ENCODE peak calls at places on chromosome 4, in four cellular contexts. Q is OCI-LY7, N is brain microvascular endothelial cell, A is keratinocyte. D is an unnamed sample.

GRCh38 chr4:94976371-94977011 is 218.7 kb downstream of the BMPR1B start:
- DNase-seq in Q (no peak), N (peak; percentile 93), A (no peak), D (no peak)

GRCh38 chr4:75895744-75896314 is 6.4 kb downstream of the PPEF2 start:
- DNase-seq in Q (peak; percentile 51), N (no peak), A (no peak), D (no peak)

GRCh38 chr4:1126506-1126905 is 13.1 kb upstream of the RNF212 start:
- DNase-seq in Q (no peak), N (no peak), A (no peak), D (no peak)

GRCh38 chr4:16942491-16942890 is 44.0 kb upstream of the LDB2 start:
- DNase-seq in Q (no peak), N (no peak), A (no peak), D (no peak)

GRCh38 chr4:1945492-1945891 is 63.3 kb downstream of the NELFA start:
- DNase-seq in Q (no peak), N (no peak), A (no peak), D (no peak)

GRCh38 chr4:46081674-46082073 is 42.2 kb downstream of the GABRG1 start:
- DNase-seq in Q (no peak), N (no peak), A (no peak), D (no peak)

GRCh38 chr4:2272026-2272827 is 10.3 kb upstream of the MXD4 start:
- DNase-seq in Q (no peak), N (no peak), A (no peak), D (no peak)

GRCh38 chr4:127586922-127587571 is 45.7 kb upstream of the INTU start:
- DNase-seq in Q (peak; percentile 22), N (peak; percentile 56), A (no peak), D (no peak)

GRCh38 chr4:6909970-6910339 is 329 bp downstream of the TBC1D14 start:
- DNase-seq in Q (no peak), N (no peak), A (no peak), D (no peak)
- H3K4me3 ChIP-seq in Q (peak overlapping the region; percentile 73), N (peak overlapping the region; percentile 75), A (peak overlapping the region; percentile 58), D (peak overlapping the region; percentile 91)

GRCh38 chr4:177367336-177367735 is 57.7 kb downstream of the NEIL3 start:
- DNase-seq in Q (peak; percentile 5), N (peak; percentile 24), A (no peak), D (no peak)
- TF ChIP-seq CTCF in Q (peak; percentile 26), N (peak; percentile 61), A (peak; percentile 61), D (no peak)

DNA sequence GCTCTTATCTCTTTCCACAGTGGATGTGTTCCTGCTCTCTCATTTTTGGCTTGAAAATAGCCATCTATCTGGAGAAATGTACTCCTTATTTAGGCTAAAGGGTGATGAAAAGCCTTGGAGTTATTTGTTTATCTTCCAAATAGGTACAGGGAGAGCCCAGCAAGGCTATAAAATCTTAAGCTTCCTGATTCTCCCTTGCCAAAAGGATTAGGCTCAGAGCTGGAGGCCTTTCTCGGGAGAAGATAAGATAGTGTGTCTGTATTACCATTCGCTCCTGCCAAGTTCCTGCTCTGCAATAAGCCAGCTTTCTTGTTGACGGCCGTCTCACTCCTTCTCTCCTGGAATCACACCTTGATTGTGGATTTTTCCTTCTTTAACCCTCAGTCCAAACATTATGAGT is 171.7 kb upstream of the TTC29 start:
- DNase-seq in Q (no peak), N (no peak), A (no peak), D (no peak)
- H3K27ac ChIP-seq in Q (no peak overlapping the region), N (no peak overlapping the region), A (no peak overlapping the region), D (no peak overlapping the region)

DNA sequence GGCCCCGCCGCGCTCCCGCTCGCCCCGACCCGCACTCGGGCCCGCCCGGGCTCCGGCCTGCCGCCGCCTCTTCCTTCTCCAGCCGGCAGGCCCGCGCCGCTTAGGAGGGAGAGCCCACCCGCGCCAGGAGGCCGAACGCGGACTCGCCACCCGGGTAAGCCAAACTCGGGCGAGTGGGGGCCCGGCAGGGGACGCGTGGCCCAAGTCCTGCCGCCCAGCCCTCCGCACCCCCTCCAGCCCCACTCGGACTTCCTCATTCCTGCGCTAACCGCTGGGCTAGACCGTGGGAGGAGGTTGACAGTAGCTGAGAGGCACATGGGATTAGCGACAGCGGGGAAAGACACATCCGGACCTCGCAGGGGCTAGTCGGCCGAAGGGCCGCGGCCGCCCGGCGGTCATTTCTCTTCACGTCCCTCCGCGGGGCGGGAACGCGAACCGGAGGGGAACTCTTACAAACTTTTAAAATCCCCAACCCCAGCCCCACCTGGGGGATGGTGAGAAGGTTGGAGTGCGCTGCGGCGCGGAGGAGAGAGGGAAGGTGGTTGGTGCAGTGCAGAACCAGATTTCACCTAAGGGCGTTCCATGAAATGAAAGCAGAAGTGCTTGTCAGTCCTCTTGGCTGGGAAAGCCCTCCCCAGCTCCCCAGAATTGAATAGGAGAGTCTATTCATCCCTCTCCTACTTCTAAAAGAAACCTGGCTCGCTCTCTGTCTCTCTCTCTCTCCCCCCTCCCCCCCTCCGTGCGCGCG is 650 bp downstream of the NFKB1 start:
- DNase-seq in Q (peak; percentile 78), N (peak; percentile 75), A (no peak), D (peak; percentile 48)
- H3K4me3 ChIP-seq in Q (peak overlapping the region; percentile 97), N (peak overlapping the region; percentile 87), A (peak overlapping the region; percentile 92), D (peak overlapping the region; percentile 94)

GRCh38 chr4:112077743-112078142 is 67.5 kb upstream of the FAM241A start:
- DNase-seq in Q (no peak), N (no peak), A (no peak), D (no peak)

GRCh38 chr4:112073201-112073600 is 72.1 kb upstream of the FAM241A start:
- DNase-seq in Q (no peak), N (peak; percentile 29), A (no peak), D (no peak)

GRCh38 chr4:112076919-112077608 is 68.2 kb upstream of the FAM241A start:
- DNase-seq in Q (no peak), N (no peak), A (no peak), D (no peak)

DNA sequence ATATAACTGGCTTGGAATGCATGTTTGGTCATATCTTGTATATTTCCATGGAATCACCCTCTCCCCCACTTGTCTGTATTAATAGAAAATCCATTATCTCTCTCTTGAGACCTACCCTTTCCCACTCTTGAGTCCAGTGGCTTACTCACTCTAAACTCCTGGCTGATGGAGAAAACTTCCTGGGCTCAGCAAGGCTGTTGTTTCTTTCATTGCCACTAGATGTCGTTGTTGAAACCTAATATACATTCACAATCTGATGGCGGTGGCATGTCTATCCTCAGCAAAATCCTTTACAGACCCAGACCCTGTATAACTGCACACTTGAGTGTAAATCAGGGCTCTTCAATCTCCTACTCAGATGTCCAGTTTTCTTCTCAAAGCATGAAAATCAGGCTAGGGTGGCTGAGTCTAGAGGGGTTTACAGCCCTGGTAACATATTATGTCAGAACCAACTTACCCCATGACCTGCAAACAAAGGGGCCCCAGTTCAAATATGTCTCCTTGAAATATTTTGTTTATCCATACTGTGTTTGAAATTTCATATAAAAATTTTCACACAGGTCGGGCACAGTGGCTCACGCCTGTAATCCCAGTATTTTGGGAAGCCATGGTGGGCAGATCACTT is 70.0 kb upstream of the FAM241A start:
- DNase-seq in Q (peak; percentile 68), N (peak; percentile 83), A (no peak), D (no peak)
- TF ChIP-seq CTCF in Q (peak; percentile 96), N (peak; percentile 83), A (peak; percentile 62), D (peak; percentile 59)